ENCODE peak calls at places on chromosomes 7 and 10, in four cellular contexts. S, Y, G and D are unnamed samples.

GRCh38 chr7:135342887-135343286 is 109.2 kb downstream of the STRA8 start:
- DNase-seq in S (no peak), Y (no peak), G (no peak), D (no peak)

GRCh38 chr10:122854648-122855047 is 9.0 kb upstream of the CUZD1 start:
- DNase-seq in S (peak), Y (no peak), G (no peak), D (no peak)

GRCh38 chr7:87219545-87220025 is at the start of gene TMEM243:
- DNase-seq in S (peak), Y (peak), G (no peak), D (peak)

GRCh38 chr10:73906524-73907447 is 4.1 kb upstream of the PLAU start:
- DNase-seq in S (peak), Y (peak), G (peak), D (peak)

GRCh38 chr7:132202541-132202940 is 373.7 kb downstream of the PLXNA4 start:
- DNase-seq in S (no peak), Y (no peak), G (no peak), D (no peak)

GRCh38 chr10:99859585-99859984 is 77.1 kb downstream of the ABCC2 start:
- DNase-seq in S (no peak), Y (no peak), G (no peak), D (peak)

GRCh38 chr7:26642416-26642815 is 222.0 kb downstream of the SKAP2 start:
- DNase-seq in S (no peak), Y (no peak), G (no peak), D (no peak)

GRCh38 chr7:136956671-136957070 is 88.2 kb downstream of the CHRM2 start:
- DNase-seq in S (no peak), Y (no peak), G (no peak), D (no peak)

GRCh38 chr7:74355091-74355490 is 65.9 kb downstream of the CLIP2 start:
- DNase-seq in S (peak), Y (peak), G (no peak), D (peak)

GRCh38 chr10:131452926-131453771 is 141.6 kb upstream of the TCERG1L start:
- DNase-seq in S (no peak), Y (peak), G (peak), D (no peak)

GRCh38 chr7:74230446-74231231 is 20.8 kb downstream of the LAT2 start:
- DNase-seq in S (no peak), Y (no peak), G (no peak), D (peak)

GRCh38 chr7:149886018-149886416 is 12.2 kb downstream of the ATP6V0E2 start:
- DNase-seq in S (no peak), Y (no peak), G (no peak), D (no peak)

GRCh38 chr7:130392456-130392860 is 12.2 kb downstream of the CPA1 start:
- DNase-seq in S (no peak), Y (no peak), G (no peak), D (no peak)

GRCh38 chr7:105985821-105986220 is 22.8 kb downstream of the CDHR3 start:
- DNase-seq in S (no peak), Y (no peak), G (no peak), D (no peak)

GRCh38 chr10:123576706-123577105 is 89.4 kb upstream of the GPR26 start:
- DNase-seq in S (no peak), Y (no peak), G (no peak), D (no peak)

GRCh38 chr10:4848341-4849041 is 22.5 kb downstream of the AKR1E2 start:
- DNase-seq in S (no peak), Y (no peak), G (no peak), D (no peak)

GRCh38 chr7:30970594-30971094 is 6.9 kb downstream of the GHRHR start:
- DNase-seq in S (no peak), Y (peak), G (no peak), D (no peak)

GRCh38 chr7:24141876-24142509 is 142.0 kb upstream of the NPY start:
- DNase-seq in S (no peak), Y (no peak), G (no peak), D (no peak)

GRCh38 chr7:78037603-78038002 is 239.0 kb downstream of the PHTF2 start:
- DNase-seq in S (no peak), Y (no peak), G (no peak), D (no peak)

GRCh38 chr10:131691481-131692090 is 209.2 kb upstream of the PPP2R2D start:
- DNase-seq in S (no peak), Y (no peak), G (no peak), D (no peak)

GRCh38 chr10:47176903-47177860 is 122.8 kb upstream of the GDF10 start:
- DNase-seq in S (no peak), Y (no peak), G (no peak), D (no peak)

GRCh38 chr7:17401806-17402627 is 103.6 kb downstream of the AHR start:
- DNase-seq in S (no peak), Y (no peak), G (no peak), D (no peak)

GRCh38 chr7:37187179-37187578 is 261.5 kb downstream of the ELMO1 start:
- DNase-seq in S (no peak), Y (no peak), G (no peak), D (no peak)